ENCODE peak calls at places on chromosomes 1 and 21, in ten cellular contexts. R is thoracic aorta, K is GM23338, A is sigmoid colon, V is adrenal gland, J is esophagus muscularis mucosa, H is tibial artery, Y is brain microvascular endothelial cell, W is lower lobe of right lung, E is A549. C is an unnamed sample.

GRCh38 chr1:51488372-51489050 is 30.6 kb downstream of the EPS15 start:
- DNase-seq in R (no peak), K (peak), A (no peak), V (no peak), J (no peak), H (no peak), Y (peak), W (no peak), E (no peak), C (no peak)

GRCh38 chr21:35203093-35204021 is 154.3 kb upstream of the RUNX1 start:
- DNase-seq in R (no peak), K (no peak), A (no peak), V (no peak), J (no peak), H (no peak), Y (peak), W (no peak), E (no peak), C (no peak)

GRCh38 chr1:112544753-112545152 is 36.0 kb downstream of the WNT2B start:
- DNase-seq in R (no peak), K (no peak), A (no peak), V (no peak), J (no peak), H (no peak), Y (peak), W (no peak), E (no peak), C (no peak)

GRCh38 chr1:234437423-234438171 is 41.4 kb downstream of the TARBP1 start:
- DNase-seq in R (no peak), K (no peak), A (peak), V (no peak), J (no peak), H (no peak), Y (no peak), W (no peak), E (no peak), C (peak)

GRCh38 chr1:244231572-244232315 is 180.7 kb downstream of the ZBTB18 start:
- DNase-seq in R (no peak), K (peak), A (no peak), V (no peak), J (no peak), H (no peak), Y (no peak), W (no peak), E (no peak), C (no peak)

GRCh38 chr1:53127546-53127945 is 14.9 kb downstream of the SLC1A7 start:
- DNase-seq in R (no peak), K (no peak), A (peak), V (no peak), J (no peak), H (peak), Y (no peak), W (no peak), E (no peak), C (no peak)

GRCh38 chr1:246020231-246020954 is 486.7 kb downstream of the SMYD3 start:
- DNase-seq in R (no peak), K (no peak), A (no peak), V (no peak), J (no peak), H (no peak), Y (no peak), W (no peak), E (no peak), C (no peak)

GRCh38 chr1:203996126-203996525 is 76.8 kb upstream of the SOX13 start:
- DNase-seq in R (no peak), K (peak), A (peak), V (no peak), J (no peak), H (no peak), Y (no peak), W (no peak), E (no peak), C (peak)

GRCh38 chr1:36962991-36963390 is 71.3 kb downstream of the GRIK3 start:
- DNase-seq in R (no peak), K (no peak), A (no peak), V (no peak), J (no peak), H (no peak), Y (no peak), W (no peak), E (no peak), C (no peak)

GRCh38 chr1:90340604-90341003 is 345.7 kb downstream of the ZNF326 start:
- DNase-seq in R (no peak), K (no peak), A (no peak), V (no peak), J (no peak), H (no peak), Y (no peak), W (no peak), E (no peak), C (no peak)

GRCh38 chr1:2508180-2508579 is 18.2 kb downstream of the PANK4 start:
- DNase-seq in R (no peak), K (no peak), A (no peak), V (no peak), J (no peak), H (no peak), Y (no peak), W (no peak), E (no peak), C (no peak)

GRCh38 chr1:65001238-65001792 is 35.0 kb upstream of the JAK1 start:
- DNase-seq in R (peak), K (peak), A (peak), V (peak), J (peak), H (peak), Y (peak), W (peak), E (no peak), C (no peak)

GRCh38 chr1:147225193-147225730 is at the start of gene FMO5:
- DNase-seq in R (peak), K (peak), A (peak), V (peak), J (peak), H (peak), Y (peak), W (peak), E (peak), C (peak)

GRCh38 chr1:228445867-228446584 is 29.4 kb upstream of the TRIM17 start:
- DNase-seq in R (no peak), K (peak), A (no peak), V (peak), J (no peak), H (no peak), Y (peak), W (no peak), E (peak), C (no peak)

GRCh38 chr1:22860414-22860800 is 112.3 kb downstream of the LACTBL1 start:
- DNase-seq in R (no peak), K (no peak), A (no peak), V (no peak), J (no peak), H (no peak), Y (no peak), W (no peak), E (no peak), C (no peak)

GRCh38 chr1:247386695-247387094 is 29.3 kb upstream of the NLRP3 start:
- DNase-seq in R (no peak), K (no peak), A (no peak), V (no peak), J (no peak), H (no peak), Y (peak), W (no peak), E (no peak), C (no peak)

GRCh38 chr1:183039985-183040447 is 16.8 kb downstream of the LAMC1 start:
- DNase-seq in R (no peak), K (no peak), A (no peak), V (no peak), J (no peak), H (no peak), Y (peak), W (no peak), E (no peak), C (no peak)
- H3K4me3 ChIP-seq in R (peak), K (no peak), A (no peak), V (no peak), J (peak), H (no peak), Y (no peak), W (no peak), E (no peak), C (no peak)

GRCh38 chr1:39149509-39149908 is 55.0 kb upstream of the MACF1 start:
- DNase-seq in R (no peak), K (no peak), A (no peak), V (no peak), J (no peak), H (no peak), Y (no peak), W (no peak), E (no peak), C (no peak)

GRCh38 chr1:39150779-39151178 is 53.7 kb upstream of the MACF1 start:
- DNase-seq in R (no peak), K (no peak), A (no peak), V (no peak), J (no peak), H (no peak), Y (no peak), W (no peak), E (no peak), C (no peak)

GRCh38 chr1:39152923-39153322 is 51.6 kb upstream of the MACF1 start:
- DNase-seq in R (no peak), K (no peak), A (no peak), V (no peak), J (no peak), H (no peak), Y (no peak), W (no peak), E (no peak), C (no peak)

GRCh38 chr1:39148942-39149341 is 55.6 kb upstream of the MACF1 start:
- DNase-seq in R (no peak), K (no peak), A (no peak), V (no peak), J (no peak), H (no peak), Y (no peak), W (no peak), E (no peak), C (no peak)

DNA sequence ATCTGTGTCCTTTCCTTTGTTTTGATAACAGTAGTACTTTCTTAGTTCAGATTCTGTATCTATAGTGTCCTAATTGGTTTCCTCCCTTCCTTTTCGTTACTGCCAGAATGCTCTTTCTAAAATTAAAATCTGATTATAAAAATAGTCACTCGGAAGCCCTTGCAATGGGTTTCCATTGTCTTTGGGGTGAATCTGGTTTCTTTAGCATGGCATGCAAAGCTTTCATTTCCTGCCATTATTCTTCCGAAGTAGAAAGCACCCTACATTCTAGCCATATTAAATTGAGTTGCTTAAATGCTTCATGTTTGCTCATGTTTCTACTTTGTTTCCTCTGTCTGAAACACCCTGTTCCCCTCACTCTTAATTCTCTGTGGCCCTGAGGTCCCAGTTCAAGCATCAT is 53.2 kb upstream of the MACF1 start:
- DNase-seq in R (no peak), K (no peak), A (no peak), V (no peak), J (no peak), H (no peak), Y (no peak), W (no peak), E (no peak), C (no peak)
- H3K27ac ChIP-seq in R (no peak), K (peak), A (no peak), V (peak), J (peak), H (no peak), Y (no peak), W (peak), E (no peak), C (no peak)

GRCh38 chr1:241612533-241613505 is 27.4 kb downstream of the CHML start:
- DNase-seq in R (no peak), K (peak), A (no peak), V (no peak), J (no peak), H (no peak), Y (peak), W (no peak), E (no peak), C (no peak)

GRCh38 chr1:241614144-241614543 is 26.0 kb downstream of the CHML start:
- DNase-seq in R (no peak), K (no peak), A (no peak), V (no peak), J (no peak), H (no peak), Y (peak), W (no peak), E (no peak), C (no peak)

GRCh38 chr1:241608379-241609033 is 31.7 kb downstream of the CHML start:
- DNase-seq in R (no peak), K (no peak), A (no peak), V (no peak), J (no peak), H (no peak), Y (peak), W (no peak), E (no peak), C (no peak)

GRCh38 chr1:241610056-241610815 is 29.9 kb downstream of the CHML start:
- DNase-seq in R (no peak), K (no peak), A (no peak), V (no peak), J (no peak), H (no peak), Y (peak), W (no peak), E (peak), C (no peak)

GRCh38 chr1:241611063-241611462 is 29.1 kb downstream of the CHML start:
- DNase-seq in R (no peak), K (peak), A (no peak), V (no peak), J (no peak), H (no peak), Y (peak), W (no peak), E (peak), C (no peak)
- TF ChIP-seq CTCF in R (peak), K (peak), A (peak), V (peak), J (peak), H (peak), Y (peak), W (peak), E (peak), C (peak)

DNA sequence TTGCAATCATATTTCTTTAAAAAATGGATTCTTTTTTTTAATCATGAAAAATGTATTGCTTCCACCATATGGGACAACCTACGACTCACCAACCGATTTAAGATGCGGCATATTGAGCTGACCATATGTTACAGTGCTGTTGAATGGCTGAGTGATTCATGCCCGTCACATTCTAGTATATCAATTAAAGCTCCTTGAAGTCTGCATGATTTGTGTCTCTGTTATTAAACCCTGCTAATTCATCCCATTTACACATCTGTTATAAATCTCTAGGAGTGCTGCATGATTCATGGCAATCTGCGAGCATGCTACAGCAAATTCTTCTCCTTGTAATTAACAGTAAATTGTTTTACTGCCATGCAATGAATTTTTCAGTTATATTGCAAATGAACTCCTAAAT is 239.8 kb downstream of the USH2A start:
- DNase-seq in R (no peak), K (no peak), A (no peak), V (no peak), J (no peak), H (no peak), Y (no peak), W (no peak), E (no peak), C (no peak)
- H3K4me3 ChIP-seq in R (no peak), K (peak), A (no peak), V (no peak), J (no peak), H (no peak), Y (no peak), W (no peak), E (no peak), C (no peak)

C was measured in breast epithelium.